ENCODE peak calls at places on chromosomes 12 and 14, in ten cellular contexts. H is stomach; P is Peyer's patch; B is DND-41; Z is effector memory CD4-positive, alpha-beta T cell; I is neural progenitor cell; X is neuronal stem cell; F is left ventricle myocardium inferior; O is CD4-positive, alpha-beta memory T cell; K is body of pancreas. W is an unnamed sample. For H3K9me3, the result is how much of the 10 kb centered on the place peaks cover.

GRCh38 chr12:96237465-96238077 is 43.4 kb downstream of the ELK3 start:
- DNase-seq in H (peak), P (peak), B (peak), Z (peak), I (no peak), X (no peak), F (peak), O (peak), K (peak), W (peak)

GRCh38 chr14:101031186-101031585 is 127.7 kb upstream of the RTL1 start:
- DNase-seq in H (no peak), P (no peak), B (no peak), Z (no peak), I (no peak), X (no peak), F (peak), O (no peak), K (no peak), W (no peak)

GRCh38 chr12:116015525-116015924 is 262.0 kb downstream of the MED13L start:
- DNase-seq in H (no peak), P (no peak), B (no peak), Z (no peak), I (peak), X (no peak), F (no peak), O (no peak), K (peak), W (no peak)

GRCh38 chr12:99005601-99006000 is 360.5 kb downstream of the APAF1 start:
- DNase-seq in H (no peak), P (no peak), B (no peak), Z (no peak), I (no peak), X (no peak), F (no peak), O (no peak), K (no peak), W (no peak)

GRCh38 chr12:105921872-105922669 is 216.7 kb downstream of the NUAK1 start:
- DNase-seq in H (no peak), P (no peak), B (no peak), Z (no peak), I (no peak), X (no peak), F (peak), O (no peak), K (no peak), W (no peak)

GRCh38 chr12:3989218-3989550 is 116.0 kb upstream of the PARP11 start:
- DNase-seq in H (no peak), P (no peak), B (no peak), Z (no peak), I (no peak), X (no peak), F (no peak), O (no peak), K (no peak), W (no peak)

GRCh38 chr14:101775756-101776292 is 14.3 kb downstream of the PPP2R5C start:
- DNase-seq in H (no peak), P (no peak), B (no peak), Z (no peak), I (no peak), X (no peak), F (no peak), O (no peak), K (no peak), W (no peak)

GRCh38 chr14:87866116-87866515 is 126.9 kb downstream of the GALC start:
- DNase-seq in H (no peak), P (no peak), B (no peak), Z (no peak), I (no peak), X (no peak), F (no peak), O (no peak), K (no peak), W (no peak)

GRCh38 chr12:81167694-81168093 is 89.8 kb downstream of the ACSS3 start:
- DNase-seq in H (no peak), P (no peak), B (no peak), Z (no peak), I (no peak), X (no peak), F (no peak), O (no peak), K (no peak), W (no peak)

GRCh38 chr14:57818511-57818910 is 47.4 kb downstream of the SLC35F4 start:
- DNase-seq in H (no peak), P (no peak), B (no peak), Z (no peak), I (no peak), X (no peak), F (no peak), O (no peak), K (no peak), W (no peak)

GRCh38 chr14:34755215-34755614 is 40.8 kb upstream of the CFL2 start:
- DNase-seq in H (no peak), P (no peak), B (no peak), Z (no peak), I (no peak), X (no peak), F (no peak), O (no peak), K (no peak), W (no peak)

GRCh38 chr14:34754687-34755086 is 40.3 kb upstream of the CFL2 start:
- DNase-seq in H (no peak), P (no peak), B (no peak), Z (no peak), I (no peak), X (no peak), F (no peak), O (no peak), K (no peak), W (no peak)

GRCh38 chr14:34750670-34751069 is 36.3 kb upstream of the CFL2 start:
- DNase-seq in H (no peak), P (no peak), B (no peak), Z (no peak), I (no peak), X (no peak), F (no peak), O (no peak), K (no peak), W (no peak)

GRCh38 chr14:34749408-34749807 is 35.0 kb upstream of the CFL2 start:
- DNase-seq in H (no peak), P (no peak), B (no peak), Z (no peak), I (no peak), X (no peak), F (no peak), O (no peak), K (no peak), W (no peak)

GRCh38 chr14:34750233-34750632 is 35.8 kb upstream of the CFL2 start:
- DNase-seq in H (no peak), P (no peak), B (no peak), Z (no peak), I (no peak), X (no peak), F (no peak), O (no peak), K (no peak), W (no peak)
- H3K27ac ChIP-seq in H (no peak), P (no peak), B (no peak), Z (no peak), I (no peak), X (no peak), F (no peak), O (no peak), K (no peak), W (no peak)

DNA sequence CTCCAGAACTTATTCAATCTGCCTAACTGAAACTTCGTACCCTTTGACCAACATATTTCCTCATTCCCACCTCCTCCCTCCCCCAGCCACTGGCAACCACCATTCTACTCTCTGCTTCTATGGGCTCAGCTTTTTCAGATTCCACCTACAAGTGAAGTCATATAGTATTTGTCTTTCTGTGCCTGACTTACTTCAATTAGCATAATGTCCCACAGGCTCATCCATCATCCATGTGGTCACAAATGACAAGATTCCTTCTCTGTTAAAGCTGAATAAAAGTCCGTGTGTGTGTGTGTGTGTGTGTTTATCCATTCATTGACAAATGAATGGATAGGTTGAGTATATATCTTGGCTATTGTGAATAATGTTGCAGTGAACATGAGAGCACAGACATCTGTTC is 1.3 kb upstream of the C14orf39 start:
- DNase-seq in H (no peak), P (no peak), B (no peak), Z (no peak), I (no peak), X (no peak), F (no peak), O (no peak), K (no peak), W (no peak)
- H3K9me3 ChIP-seq in H (under half), P (under half), B (under half), Z (under half), I (under half), X (under half), F (under half), O (under half), K (under half), W (under half)

GRCh38 chr12:108565976-108566375 is 3.6 kb downstream of the ISCU start:
- DNase-seq in H (peak), P (peak), B (peak), Z (peak), I (no peak), X (no peak), F (peak), O (peak), K (peak), W (peak)

GRCh38 chr12:108566452-108566851 is 4.1 kb downstream of the ISCU start:
- DNase-seq in H (no peak), P (no peak), B (no peak), Z (no peak), I (no peak), X (no peak), F (no peak), O (no peak), K (no peak), W (no peak)

GRCh38 chr12:108568653-108569154 is 6.3 kb downstream of the ISCU start:
- DNase-seq in H (no peak), P (peak), B (peak), Z (peak), I (no peak), X (no peak), F (no peak), O (peak), K (no peak), W (peak)

GRCh38 chr12:108567388-108567787 is 5.0 kb downstream of the ISCU start:
- DNase-seq in H (no peak), P (no peak), B (no peak), Z (no peak), I (no peak), X (no peak), F (no peak), O (no peak), K (peak), W (no peak)

DNA sequence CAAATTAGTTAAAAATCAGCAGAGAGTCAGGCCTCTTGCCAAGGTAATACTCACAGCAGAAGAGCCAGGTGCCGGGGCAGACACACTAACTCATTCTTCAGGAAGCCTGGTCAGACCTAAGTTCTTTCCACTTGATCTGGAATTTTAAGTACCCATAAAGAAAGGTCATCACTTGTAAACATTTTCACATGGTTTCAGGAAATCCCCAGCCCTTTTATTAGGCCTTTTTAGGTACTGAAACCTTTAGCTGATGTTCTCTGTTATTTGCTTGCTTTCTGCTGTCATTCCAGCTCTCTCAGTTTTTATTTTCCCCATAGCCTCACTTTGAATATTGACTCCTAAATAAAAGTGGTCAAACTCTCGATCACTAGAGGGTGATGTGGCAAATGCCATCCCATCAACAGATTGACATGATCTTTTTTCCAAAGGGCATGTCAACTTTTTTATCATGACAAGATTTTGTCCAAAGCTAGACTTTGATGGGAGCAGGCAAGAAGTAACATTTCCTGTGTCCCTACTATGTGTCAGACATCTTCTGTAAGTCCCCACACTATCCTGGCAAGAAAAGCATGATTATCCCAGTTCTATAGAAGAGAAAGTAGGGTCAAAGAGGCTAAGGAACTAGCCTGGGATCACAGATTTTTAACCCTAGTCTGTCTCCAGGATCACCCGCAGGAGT is 5.7 kb downstream of the ISCU start:
- DNase-seq in H (no peak), P (no peak), B (no peak), Z (no peak), I (no peak), X (no peak), F (no peak), O (no peak), K (no peak), W (no peak)
- H3K4me3 ChIP-seq in H (no peak), P (no peak), B (no peak), Z (no peak), I (no peak), X (no peak), F (no peak), O (peak), K (no peak), W (peak)

GRCh38 chr14:61319706-61320105 is 1.7 kb upstream of the PRKCH start:
- DNase-seq in H (no peak), P (no peak), B (no peak), Z (no peak), I (no peak), X (no peak), F (no peak), O (no peak), K (no peak), W (no peak)

GRCh38 chr14:61319086-61319485 is 2.3 kb upstream of the PRKCH start:
- DNase-seq in H (no peak), P (no peak), B (no peak), Z (no peak), I (no peak), X (no peak), F (no peak), O (no peak), K (no peak), W (no peak)

GRCh38 chr14:61322011-61322798 is 826 bp downstream of the PRKCH start:
- DNase-seq in H (peak), P (peak), B (peak), Z (no peak), I (peak), X (no peak), F (peak), O (no peak), K (peak), W (peak)

GRCh38 chr14:61321385-61322010 is at the start of gene PRKCH:
- DNase-seq in H (peak), P (peak), B (peak), Z (peak), I (peak), X (peak), F (peak), O (peak), K (peak), W (peak)

DNA sequence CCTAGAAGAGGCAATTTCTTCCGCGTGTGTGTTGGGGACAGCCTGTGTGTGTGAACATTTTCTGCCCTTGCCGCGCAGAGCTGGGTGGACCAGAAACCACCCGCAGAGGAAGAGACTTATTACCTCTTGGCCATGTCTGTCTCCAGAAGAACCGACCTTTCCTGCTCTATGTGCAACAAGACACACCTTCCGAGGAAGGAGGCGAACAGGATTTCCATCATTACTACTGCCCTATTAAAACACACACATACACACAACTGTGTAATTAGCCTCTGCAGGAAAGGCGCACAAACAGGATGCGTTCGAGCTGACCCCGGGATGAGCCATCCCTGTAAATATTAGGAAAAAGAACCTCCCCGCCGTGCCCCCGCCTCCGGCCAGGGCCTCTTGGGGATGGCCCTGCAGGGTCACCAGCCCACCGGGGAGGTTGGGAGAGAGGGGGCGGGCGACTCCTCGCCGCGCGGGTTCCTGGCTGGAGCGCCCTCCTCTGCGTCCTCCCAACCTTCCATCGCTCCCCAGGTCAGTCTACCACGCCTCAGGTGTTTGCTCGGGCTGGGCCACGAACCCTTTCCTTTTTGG is 484 bp upstream of the PRKCH start:
- DNase-seq in H (no peak), P (no peak), B (no peak), Z (no peak), I (no peak), X (no peak), F (no peak), O (no peak), K (no peak), W (no peak)
- H3K27ac ChIP-seq in H (peak), P (peak), B (peak), Z (peak), I (no peak), X (no peak), F (peak), O (peak), K (peak), W (peak)

DNA sequence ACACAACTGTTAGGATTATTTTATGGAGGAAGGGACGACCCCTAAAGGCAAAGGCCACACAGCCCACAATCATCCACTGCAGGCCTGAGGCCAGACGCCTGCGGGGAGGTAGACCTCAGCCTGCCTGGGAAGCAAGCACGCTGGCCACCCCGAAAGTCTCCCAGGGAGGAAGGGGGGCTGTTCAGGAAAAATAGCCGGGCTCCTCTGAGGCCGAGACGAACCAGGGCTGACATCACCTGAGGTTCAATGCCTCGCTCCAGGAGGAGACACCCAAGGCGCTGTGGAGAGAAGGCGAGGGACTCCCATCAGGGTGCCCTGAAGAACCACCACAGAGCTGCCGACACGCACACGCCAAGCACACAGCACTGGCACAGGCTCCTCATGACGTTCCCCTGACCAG is 127.4 kb downstream of the PIWIL1 start:
- DNase-seq in H (no peak), P (no peak), B (no peak), Z (no peak), I (no peak), X (no peak), F (no peak), O (no peak), K (no peak), W (no peak)
- H3K9me3 ChIP-seq in H (under half), P (under half), B (under half), Z (under half), I (under half), X (under half), F (under half), O (under half), K (under half), W (under half)

GRCh38 chr14:103317251-103317650 is 16.8 kb upstream of the EIF5 start:
- DNase-seq in H (no peak), P (peak), B (no peak), Z (no peak), I (no peak), X (no peak), F (no peak), O (no peak), K (no peak), W (no peak)

GRCh38 chr14:103318750-103319419 is 15.2 kb upstream of the EIF5 start:
- DNase-seq in H (no peak), P (peak), B (no peak), Z (no peak), I (no peak), X (no peak), F (no peak), O (no peak), K (no peak), W (no peak)

GRCh38 chr14:103319422-103319821 is 14.6 kb upstream of the EIF5 start:
- DNase-seq in H (no peak), P (peak), B (no peak), Z (no peak), I (no peak), X (no peak), F (no peak), O (no peak), K (no peak), W (no peak)

GRCh38 chr14:103316723-103317122 is 17.3 kb upstream of the EIF5 start:
- DNase-seq in H (no peak), P (peak), B (no peak), Z (no peak), I (no peak), X (no peak), F (no peak), O (no peak), K (no peak), W (no peak)

DNA sequence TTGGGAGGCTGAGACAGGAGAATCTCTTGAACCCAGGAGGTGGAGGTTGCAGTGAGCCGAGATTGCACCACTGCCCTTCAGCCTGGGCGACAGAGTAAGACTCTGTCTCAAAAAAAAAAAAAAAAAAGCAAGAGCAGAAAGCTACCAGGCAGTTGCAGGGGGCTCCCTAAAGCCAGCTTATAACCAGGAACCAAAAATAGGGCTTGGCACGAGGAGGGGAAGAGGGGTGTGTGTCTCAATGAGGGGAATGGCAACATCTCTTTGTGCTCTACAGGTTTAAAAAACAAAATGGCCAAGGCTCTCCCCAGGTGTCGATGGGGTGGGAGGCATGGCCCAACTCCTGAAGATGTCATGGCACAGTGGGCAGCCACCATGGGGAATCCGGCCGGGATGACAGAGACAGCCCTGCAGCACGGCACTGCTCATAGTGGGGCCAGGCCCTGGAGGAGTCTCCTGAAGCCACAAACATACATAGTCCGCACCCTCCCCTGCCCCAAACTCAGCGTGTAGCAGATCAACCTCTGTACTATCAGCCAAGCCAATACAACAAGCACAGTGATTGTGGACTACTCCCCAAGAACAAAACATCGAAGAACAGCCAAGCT is 16.0 kb upstream of the EIF5 start:
- DNase-seq in H (no peak), P (no peak), B (no peak), Z (no peak), I (no peak), X (no peak), F (no peak), O (no peak), K (no peak), W (no peak)
- H3K4me3 ChIP-seq in H (no peak), P (no peak), B (no peak), Z (no peak), I (no peak), X (no peak), F (no peak), O (no peak), K (no peak), W (no peak)

GRCh38 chr12:30696103-30696408 is 387 bp upstream of the IPO8 start:
- DNase-seq in H (no peak), P (no peak), B (no peak), Z (no peak), I (no peak), X (no peak), F (no peak), O (no peak), K (no peak), W (no peak)
- H3K27ac ChIP-seq in H (peak), P (peak), B (peak), Z (peak), I (no peak), X (no peak), F (peak), O (peak), K (peak), W (peak)